ENCODE peak calls at places on chromosomes 7 and 10, in five cellular contexts. V, M, Q, H and L are unnamed samples. For H3K36me3, the result is how much of the 10 kb centered on the place peaks cover.

GRCh38 chr10:122702271-122702670 is 2.6 kb upstream of the C10orf120 start:
- DNase-seq in Q (no peak), M (no peak), V (no peak), H (no peak), L (no peak)

GRCh38 chr10:64334084-64334483 is 812.9 kb downstream of the REEP3 start:
- DNase-seq in V (no peak), M (no peak), Q (no peak), H (peak), L (no peak)

GRCh38 chr10:26805567-26806245 is 55.1 kb downstream of the ABI1 start:
- DNase-seq in H (no peak), Q (no peak), M (peak), V (no peak), L (no peak)

GRCh38 chr10:75532253-75532924 is 101.0 kb downstream of the LRMDA start:
- DNase-seq in M (peak), H (no peak), Q (no peak), V (no peak), L (no peak)

GRCh38 chr10:71766717-71767419 is 6.5 kb downstream of the VSIR start:
- DNase-seq in H (peak), V (peak), M (peak), Q (peak), L (peak)

GRCh38 chr7:75734586-75735047 is 4.1 kb downstream of the HIP1 start:
- DNase-seq in Q (peak), V (no peak), H (no peak), M (peak), L (no peak)

GRCh38 chr7:156360835-156361234 is 279.7 kb upstream of the RNF32 start:
- DNase-seq in M (no peak), V (no peak), Q (no peak), H (no peak), L (no peak)

GRCh38 chr7:73885975-73886798 is 25.2 kb downstream of the TMEM270 start:
- DNase-seq in Q (peak), M (peak), V (peak), H (no peak), L (peak)

GRCh38 chr10:89301231-89301630 is 615 bp upstream of the IFIT2 start:
- DNase-seq in H (no peak), Q (peak), V (peak), M (peak), L (no peak)

GRCh38 chr10:126917975-126918908 is 13.0 kb downstream of the DOCK1 start:
- DNase-seq in M (no peak), Q (no peak), H (no peak), V (no peak), L (no peak)

GRCh38 chr10:127196227-127196954 is at the start of gene INSYN2A:
- DNase-seq in H (peak), V (peak), Q (no peak), M (peak), L (peak)

GRCh38 chr7:38465946-38466345 is 165.2 kb downstream of the AMPH start:
- DNase-seq in M (peak), V (peak), H (no peak), Q (no peak), L (no peak)

GRCh38 chr7:79949778-79950177 is 184.9 kb upstream of the GNAI1 start:
- DNase-seq in V (no peak), Q (no peak), H (no peak), M (no peak), L (no peak)

GRCh38 chr7:20201380-20201779 is 15.8 kb downstream of the MACC1 start:
- DNase-seq in V (no peak), Q (peak), H (no peak), M (no peak), L (no peak)

GRCh38 chr7:128893251-128894100 is 17.0 kb downstream of the KCP start:
- DNase-seq in Q (no peak), V (no peak), M (no peak), H (peak), L (no peak)

GRCh38 chr7:143416565-143417149 is 8.0 kb upstream of the EPHA1 start:
- DNase-seq in V (peak), H (no peak), M (peak), Q (peak), L (no peak)

GRCh38 chr10:119166564-119166963 is 1.1 kb upstream of the SFXN4 start:
- DNase-seq in V (peak), H (no peak), Q (peak), M (no peak), L (no peak)
- H3K36me3 ChIP-seq in V (under half), H (under half), Q (half or more), M (under half), L (under half)

GRCh38 chr7:42283553-42283952 is 46.5 kb upstream of the GLI3 start:
- DNase-seq in V (no peak), M (no peak), Q (no peak), H (no peak), L (no peak)
- H3K36me3 ChIP-seq in V (under half), M (under half), Q (under half), H (under half), L (under half)

DNA sequence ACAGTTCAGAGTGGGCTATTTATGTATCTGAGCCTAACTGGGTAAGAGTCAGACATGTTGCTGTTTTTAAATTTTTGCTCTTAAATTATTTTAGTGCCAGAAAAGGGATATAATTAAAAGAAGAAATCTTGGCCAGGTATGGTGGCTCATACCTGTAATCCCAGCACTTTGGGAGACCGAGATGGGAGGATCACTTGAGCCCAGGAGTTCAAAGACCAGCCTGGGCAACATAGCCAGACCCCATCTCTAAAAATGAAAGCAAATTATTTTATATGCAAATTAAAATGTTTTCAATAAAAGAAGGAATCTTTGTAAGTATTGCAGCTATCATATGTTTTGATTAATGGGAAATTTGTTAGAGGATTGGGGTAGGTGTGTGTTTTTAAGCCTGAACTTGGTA is 39.3 kb downstream of the BNIP3 start:
- DNase-seq in M (no peak), V (no peak), H (no peak), Q (no peak), L (no peak)
- H3K36me3 ChIP-seq in M (under half), V (under half), H (under half), Q (half or more), L (under half)

DNA sequence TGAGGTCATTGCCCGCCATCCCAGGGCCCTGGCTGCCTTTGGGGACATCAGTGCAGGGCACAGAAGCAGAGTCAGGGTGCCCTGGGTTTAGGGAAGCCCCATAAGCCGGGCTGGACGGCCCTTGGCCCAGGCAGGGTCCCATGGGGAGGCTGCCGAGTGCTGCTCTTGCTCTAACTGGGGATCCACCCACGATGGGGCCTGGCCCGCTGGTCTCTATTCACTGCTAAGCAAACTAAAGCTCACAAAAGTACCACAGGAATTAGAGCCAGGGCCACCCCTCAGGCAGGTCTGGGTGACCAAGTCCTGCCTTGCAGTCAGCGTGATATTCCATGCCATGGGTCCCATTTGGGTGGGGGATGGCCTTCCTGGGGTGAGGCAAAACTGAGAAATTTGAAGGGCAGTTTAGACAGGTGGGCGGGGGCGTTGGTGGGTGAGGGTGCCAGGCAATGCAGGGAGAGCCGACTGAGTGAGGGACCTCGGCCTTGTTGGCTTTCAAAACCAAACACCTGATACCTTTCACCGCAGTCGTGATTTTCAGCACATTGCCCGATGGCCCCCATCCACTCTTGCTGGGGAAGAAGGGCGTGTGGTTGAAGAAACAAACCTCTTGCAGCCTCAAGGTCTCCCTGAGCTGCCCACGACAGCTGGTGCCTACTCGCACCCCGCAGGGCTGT is 92.8 kb upstream of the PPIF start:
- DNase-seq in H (no peak), V (no peak), M (no peak), Q (no peak), L (no peak)
- H3K36me3 ChIP-seq in H (under half), V (under half), M (under half), Q (under half), L (under half)

GRCh38 chr7:22937946-22938345 is 76.0 kb downstream of the HYCC1 start:
- DNase-seq in H (no peak), Q (no peak), M (no peak), V (no peak), L (no peak)

GRCh38 chr7:22935269-22935668 is 78.7 kb downstream of the HYCC1 start:
- DNase-seq in H (no peak), M (peak), V (no peak), Q (no peak), L (no peak)

GRCh38 chr7:22934023-22934422 is 79.9 kb downstream of the HYCC1 start:
- DNase-seq in V (no peak), Q (no peak), M (no peak), H (no peak), L (no peak)

GRCh38 chr7:22934473-22935065 is 79.4 kb downstream of the HYCC1 start:
- DNase-seq in H (no peak), V (no peak), M (peak), Q (no peak), L (no peak)

DNA sequence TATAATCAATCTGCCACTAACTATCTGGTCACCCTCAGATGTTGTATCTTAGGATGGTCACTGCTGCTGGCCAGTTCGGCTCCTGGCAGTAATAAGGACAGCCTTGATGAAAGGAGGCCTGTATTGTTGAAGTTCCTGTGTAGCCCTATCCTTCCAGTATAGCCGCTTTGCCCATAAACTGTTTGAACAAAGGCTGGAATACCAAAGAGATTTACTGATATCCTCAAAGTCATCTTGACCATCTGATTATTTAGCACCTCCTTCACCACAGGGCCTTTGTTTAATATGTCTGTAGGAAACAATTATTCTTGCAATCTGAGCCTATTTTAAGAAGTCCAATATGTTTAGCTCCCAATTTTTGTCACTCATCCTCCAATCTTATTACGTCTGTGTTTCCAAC is 77.7 kb downstream of the HYCC1 start:
- DNase-seq in V (no peak), H (no peak), M (no peak), Q (no peak), L (no peak)
- H3K36me3 ChIP-seq in V (under half), H (under half), M (under half), Q (under half), L (under half)